ENCODE peak calls at places on chromosomes 6 and 20, in seven cellular contexts. One of them, this sample, is unnamed.

GRCh38 chr6:13500264-13500663 is 12.9 kb upstream of the GFOD1 start:
- DNase-seq in neural crest cell: no peak
- DNase-seq in NCI-H345: no peak
- DNase-seq in Peyer's patch: peak
- DNase-seq in GM19239: no peak
- DNase-seq in effector CD8-positive, alpha-beta T cell: no peak
- DNase-seq in nephron progenitor cell: no peak
- DNase-seq in this sample: no peak

GRCh38 chr6:41503435-41503768 is 42.8 kb upstream of the FOXP4 start:
- DNase-seq in effector CD8-positive, alpha-beta T cell: no peak
- DNase-seq in NCI-H345: no peak
- DNase-seq in GM19239: no peak
- DNase-seq in Peyer's patch: no peak
- DNase-seq in nephron progenitor cell: no peak
- DNase-seq in neural crest cell: no peak
- DNase-seq in this sample: no peak

GRCh38 chr6:168136001-168136400 is 57.0 kb upstream of the FRMD1 start:
- DNase-seq in GM19239: no peak
- DNase-seq in NCI-H345: no peak
- DNase-seq in neural crest cell: no peak
- DNase-seq in nephron progenitor cell: no peak
- DNase-seq in effector CD8-positive, alpha-beta T cell: no peak
- DNase-seq in Peyer's patch: no peak
- DNase-seq in this sample: no peak

GRCh38 chr20:57076951-57077350 is 189.5 kb downstream of the BMP7 start:
- DNase-seq in GM19239: no peak
- DNase-seq in Peyer's patch: no peak
- DNase-seq in effector CD8-positive, alpha-beta T cell: no peak
- DNase-seq in neural crest cell: no peak
- DNase-seq in nephron progenitor cell: no peak
- DNase-seq in NCI-H345: no peak
- DNase-seq in this sample: no peak

GRCh38 chr20:13037727-13038126 is 29.0 kb downstream of the SPTLC3 start:
- DNase-seq in nephron progenitor cell: no peak
- DNase-seq in effector CD8-positive, alpha-beta T cell: no peak
- DNase-seq in GM19239: no peak
- DNase-seq in neural crest cell: no peak
- DNase-seq in Peyer's patch: no peak
- DNase-seq in NCI-H345: no peak
- DNase-seq in this sample: no peak

GRCh38 chr6:143673638-143674037 is 4.1 kb upstream of the PHACTR2 start:
- DNase-seq in GM19239: no peak
- DNase-seq in NCI-H345: no peak
- DNase-seq in nephron progenitor cell: peak
- DNase-seq in neural crest cell: no peak
- DNase-seq in Peyer's patch: no peak
- DNase-seq in effector CD8-positive, alpha-beta T cell: no peak
- DNase-seq in this sample: peak

GRCh38 chr6:1993049-1993448 is 252.4 kb downstream of the GMDS start:
- DNase-seq in neural crest cell: no peak
- DNase-seq in Peyer's patch: no peak
- DNase-seq in GM19239: no peak
- DNase-seq in nephron progenitor cell: no peak
- DNase-seq in effector CD8-positive, alpha-beta T cell: no peak
- DNase-seq in NCI-H345: no peak
- DNase-seq in this sample: no peak

GRCh38 chr20:43563429-43563828 is 4.6 kb downstream of the SGK2 start:
- DNase-seq in GM19239: no peak
- DNase-seq in nephron progenitor cell: no peak
- DNase-seq in effector CD8-positive, alpha-beta T cell: no peak
- DNase-seq in NCI-H345: no peak
- DNase-seq in Peyer's patch: no peak
- DNase-seq in neural crest cell: no peak
- DNase-seq in this sample: no peak

GRCh38 chr6:69162811-69163210 is 527.7 kb downstream of the ADGRB3 start:
- DNase-seq in GM19239: no peak
- DNase-seq in nephron progenitor cell: no peak
- DNase-seq in neural crest cell: no peak
- DNase-seq in Peyer's patch: no peak
- DNase-seq in NCI-H345: no peak
- DNase-seq in effector CD8-positive, alpha-beta T cell: no peak
- DNase-seq in this sample: no peak

GRCh38 chr6:76026101-76026500 is 46.4 kb downstream of the IMPG1 start:
- DNase-seq in NCI-H345: no peak
- DNase-seq in nephron progenitor cell: peak
- DNase-seq in Peyer's patch: no peak
- DNase-seq in neural crest cell: no peak
- DNase-seq in effector CD8-positive, alpha-beta T cell: no peak
- DNase-seq in GM19239: no peak
- DNase-seq in this sample: no peak

This sample was measured in keratinocyte.